ENCODE peak calls at places on chromosomes 1 and 21, in six cellular contexts. O, H, P, R, Z and I are unnamed samples.

GRCh38 chr1:193229136-193229535 is 42.7 kb upstream of the B3GALT2 start:
- DNase-seq in O (no peak), H (no peak), P (no peak), R (peak; percentile 22), Z (no peak), I (no peak)

GRCh38 chr1:46451948-46452930 is 37.4 kb upstream of the DMBX1 start:
- DNase-seq in O (no peak), H (no peak), P (no peak), R (no peak), Z (no peak), I (no peak)

GRCh38 chr1:153375511-153375910 is at the start of gene S100A12:
- DNase-seq in O (no peak), H (no peak), P (no peak), R (peak; percentile 87), Z (no peak), I (no peak)

GRCh38 chr1:23428136-23428905 is 3.8 kb upstream of the TCEA3 start:
- DNase-seq in O (no peak), H (no peak), P (no peak), R (no peak), Z (no peak), I (no peak)

GRCh38 chr1:154624756-154625643 is 17.0 kb upstream of the ADAR start:
- DNase-seq in O (no peak), H (no peak), P (no peak), R (peak; percentile 71), Z (no peak), I (no peak)

GRCh38 chr1:162023547-162024501 is at the start of gene OLFML2B:
- DNase-seq in O (no peak), H (peak; percentile 51), P (peak; percentile 55), R (peak; percentile 90), Z (peak; percentile 85), I (peak; percentile 58)

GRCh38 chr1:27861436-27861835 is 10.9 kb upstream of the THEMIS2 start:
- DNase-seq in O (no peak), H (no peak), P (no peak), R (no peak), Z (peak; percentile 13), I (no peak)

GRCh38 chr21:42526379-42526727 is 12.7 kb downstream of the SLC37A1 start:
- DNase-seq in O (no peak), H (no peak), P (no peak), R (no peak), Z (peak; percentile 64), I (no peak)

GRCh38 chr1:53196485-53197271 is at the start of gene CPT2:
- DNase-seq in O (peak; percentile 95), H (peak; percentile 92), P (peak; percentile 89), R (peak; percentile 97), Z (peak; percentile 98), I (peak; percentile 98)

GRCh38 chr1:222654849-222655248 is 37.0 kb downstream of the MIA3 start:
- DNase-seq in O (peak; percentile 8), H (no peak), P (peak; percentile 64), R (no peak), Z (no peak), I (peak; percentile 63)

GRCh38 chr1:57265105-57265504 is 158.8 kb downstream of the DAB1 start:
- DNase-seq in O (no peak), H (no peak), P (no peak), R (no peak), Z (no peak), I (no peak)

GRCh38 chr1:63721531-63722189 is 52.2 kb upstream of the ROR1 start:
- DNase-seq in O (no peak), H (no peak), P (no peak), R (peak; percentile 58), Z (no peak), I (no peak)

GRCh38 chr21:46078984-46079356 is 18.9 kb upstream of the COL6A2 start:
- DNase-seq in O (no peak), H (no peak), P (no peak), R (peak; percentile 28), Z (no peak), I (no peak)

GRCh38 chr1:93588206-93588605 is 93.4 kb downstream of the BCAR3 start:
- DNase-seq in O (no peak), H (no peak), P (no peak), R (no peak), Z (no peak), I (no peak)

GRCh38 chr1:186978596-186979556 is 150.1 kb downstream of the PLA2G4A start:
- DNase-seq in O (no peak), H (no peak), P (no peak), R (no peak), Z (no peak), I (no peak)

GRCh38 chr1:113057006-113057405 is 16.0 kb upstream of the LRIG2 start:
- DNase-seq in O (peak; percentile 43), H (no peak), P (no peak), R (no peak), Z (no peak), I (no peak)

GRCh38 chr1:145982010-145982723 is 14.2 kb downstream of the TXNIP start:
- DNase-seq in O (no peak), H (no peak), P (no peak), R (no peak), Z (no peak), I (no peak)

GRCh38 chr1:149936992-149937705 is 470 bp upstream of the MTMR11 start:
- DNase-seq in O (no peak), H (peak; percentile 40), P (no peak), R (peak; percentile 74), Z (no peak), I (no peak)

DNA sequence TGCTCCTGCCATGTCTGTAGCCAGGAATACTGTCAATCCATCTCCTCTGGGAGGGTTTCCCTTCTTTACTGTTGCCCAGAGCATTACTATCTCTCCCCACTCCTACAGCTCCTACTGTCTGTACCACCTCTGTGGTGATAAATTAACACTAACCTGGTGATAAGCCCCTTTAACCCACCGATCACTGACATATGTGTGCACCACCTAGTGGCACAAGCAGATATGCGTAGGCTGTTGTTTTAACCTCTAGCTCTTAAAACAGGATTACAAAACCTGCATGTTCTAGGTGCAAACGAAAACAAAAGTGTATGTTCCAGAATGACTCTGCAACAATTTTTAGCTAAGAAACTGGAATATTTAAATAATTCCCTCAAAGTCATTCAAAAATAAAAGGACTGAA is 93.9 kb upstream of the BEND5 start:
- DNase-seq in O (peak; percentile 50), H (no peak), P (no peak), R (peak; percentile 40), Z (no peak), I (no peak)
- TF ChIP-seq CTCF in O (peak; percentile 85), H (no peak), P (peak; percentile 23), R (peak; percentile 37), Z (peak; percentile 40), I (peak; percentile 55)

GRCh38 chr1:38899560-38899959 is 18.2 kb upstream of the GJA9 start:
- DNase-seq in O (no peak), H (no peak), P (no peak), R (no peak), Z (no peak), I (no peak)

GRCh38 chr1:38892976-38893375 is 11.6 kb upstream of the GJA9 start:
- DNase-seq in O (no peak), H (no peak), P (no peak), R (no peak), Z (no peak), I (no peak)

GRCh38 chr1:38896169-38896568 is 14.8 kb upstream of the GJA9 start:
- DNase-seq in O (no peak), H (no peak), P (no peak), R (no peak), Z (no peak), I (no peak)

GRCh38 chr1:38898653-38899230 is 17.4 kb upstream of the GJA9 start:
- DNase-seq in O (no peak), H (no peak), P (no peak), R (peak; percentile 35), Z (no peak), I (no peak)
- TF ChIP-seq CTCF in O (no peak), H (no peak), P (no peak), R (no peak), Z (no peak), I (no peak)

GRCh38 chr1:61436016-61436415 is 288.9 kb downstream of the TM2D1 start:
- DNase-seq in O (no peak), H (no peak), P (no peak), R (peak; percentile 39), Z (no peak), I (no peak)
- TF ChIP-seq CTCF in O (peak; percentile 35), H (no peak), P (no peak), R (no peak), Z (no peak), I (no peak)

GRCh38 chr21:31119199-31119598 is 80.9 kb upstream of the KRTAP19-8 start:
- DNase-seq in O (no peak), H (no peak), P (no peak), R (no peak), Z (no peak), I (no peak)

GRCh38 chr21:31115249-31115648 is 77.0 kb upstream of the KRTAP19-8 start:
- DNase-seq in O (no peak), H (no peak), P (no peak), R (no peak), Z (no peak), I (no peak)

GRCh38 chr21:31117046-31117916 is 79.0 kb upstream of the KRTAP19-8 start:
- DNase-seq in O (no peak), H (no peak), P (no peak), R (peak; percentile 80), Z (no peak), I (no peak)
- TF ChIP-seq CTCF in O (no peak), H (no peak), P (no peak), R (no peak), Z (no peak), I (no peak)